ENCODE peak calls at places on chromosomes 6 and 20, in nine cellular contexts. One of them, this sample, is unnamed.
A peak's percentile ranks its signal among the peaks of the same experiment; 100 is the strongest.

GRCh38 chr6:148996815-148997214 is 250.0 kb downstream of the UST start:
- DNase-seq in body of pancreas: no peak
- DNase-seq in endodermal cell: no peak
- DNase-seq in psoas muscle: no peak
- DNase-seq in uterus: no peak
- DNase-seq in GM23248: no peak
- DNase-seq in transverse colon: no peak
- DNase-seq in choroid plexus epithelial cell: peak; percentile 46
- DNase-seq in PC-3: no peak
- DNase-seq in this sample: no peak

GRCh38 chr20:7301807-7302206 is 534.3 kb downstream of the BMP2 start:
- DNase-seq in body of pancreas: no peak
- DNase-seq in endodermal cell: no peak
- DNase-seq in psoas muscle: no peak
- DNase-seq in uterus: no peak
- DNase-seq in GM23248: peak; percentile 5
- DNase-seq in transverse colon: no peak
- DNase-seq in choroid plexus epithelial cell: peak; percentile 2
- DNase-seq in PC-3: no peak
- DNase-seq in this sample: peak; percentile 37

GRCh38 chr20:35515341-35515740 is 14.1 kb downstream of the C20orf173 start:
- DNase-seq in body of pancreas: no peak
- DNase-seq in endodermal cell: no peak
- DNase-seq in psoas muscle: no peak
- DNase-seq in uterus: no peak
- DNase-seq in GM23248: no peak
- DNase-seq in transverse colon: no peak
- DNase-seq in choroid plexus epithelial cell: no peak
- DNase-seq in PC-3: no peak
- DNase-seq in this sample: no peak

GRCh38 chr6:147961473-147962141 is 381.0 kb upstream of the SASH1 start:
- DNase-seq in body of pancreas: no peak
- DNase-seq in endodermal cell: no peak
- DNase-seq in psoas muscle: no peak
- DNase-seq in uterus: no peak
- DNase-seq in GM23248: no peak
- DNase-seq in transverse colon: no peak
- DNase-seq in choroid plexus epithelial cell: no peak
- DNase-seq in PC-3: no peak
- DNase-seq in this sample: no peak

GRCh38 chr6:129317931-129318820 is 391.8 kb downstream of the ARHGAP18 start:
- DNase-seq in body of pancreas: no peak
- DNase-seq in endodermal cell: peak; percentile 63
- DNase-seq in psoas muscle: no peak
- DNase-seq in uterus: no peak
- DNase-seq in GM23248: peak; percentile 72
- DNase-seq in transverse colon: no peak
- DNase-seq in choroid plexus epithelial cell: peak; percentile 80
- DNase-seq in PC-3: peak; percentile 87
- DNase-seq in this sample: peak; percentile 48

GRCh38 chr20:35831029-35831428 is 59.2 kb downstream of the PHF20 start:
- DNase-seq in body of pancreas: no peak
- DNase-seq in endodermal cell: no peak
- DNase-seq in psoas muscle: no peak
- DNase-seq in uterus: no peak
- DNase-seq in GM23248: peak; percentile 69
- DNase-seq in transverse colon: no peak
- DNase-seq in choroid plexus epithelial cell: peak; percentile 45
- DNase-seq in PC-3: peak; percentile 54
- DNase-seq in this sample: peak; percentile 37

GRCh38 chr20:49346682-49347081 is 68.8 kb upstream of the ZNFX1 start:
- DNase-seq in body of pancreas: no peak
- DNase-seq in endodermal cell: no peak
- DNase-seq in psoas muscle: no peak
- DNase-seq in uterus: no peak
- DNase-seq in GM23248: peak; percentile 18
- DNase-seq in transverse colon: no peak
- DNase-seq in choroid plexus epithelial cell: no peak
- DNase-seq in PC-3: peak; percentile 24
- DNase-seq in this sample: no peak

GRCh38 chr6:123550052-123550617 is 86.6 kb downstream of the TRDN start:
- DNase-seq in body of pancreas: no peak
- DNase-seq in endodermal cell: no peak
- DNase-seq in psoas muscle: no peak
- DNase-seq in uterus: no peak
- DNase-seq in GM23248: no peak
- DNase-seq in transverse colon: no peak
- DNase-seq in choroid plexus epithelial cell: no peak
- DNase-seq in PC-3: no peak
- DNase-seq in this sample: no peak

GRCh38 chr20:53867741-53868351 is 202.5 kb downstream of the BCAS1 start:
- DNase-seq in body of pancreas: no peak
- DNase-seq in endodermal cell: no peak
- DNase-seq in psoas muscle: no peak
- DNase-seq in uterus: no peak
- DNase-seq in GM23248: no peak
- DNase-seq in transverse colon: no peak
- DNase-seq in choroid plexus epithelial cell: no peak
- DNase-seq in PC-3: no peak
- DNase-seq in this sample: peak; percentile 98

GRCh38 chr20:53866787-53867740 is 203.3 kb downstream of the BCAS1 start:
- DNase-seq in body of pancreas: no peak
- DNase-seq in endodermal cell: no peak
- DNase-seq in psoas muscle: no peak
- DNase-seq in uterus: no peak
- DNase-seq in GM23248: peak; percentile 32
- DNase-seq in transverse colon: no peak
- DNase-seq in choroid plexus epithelial cell: no peak
- DNase-seq in PC-3: peak; percentile 55
- DNase-seq in this sample: peak; percentile 35

GRCh38 chr20:53870426-53871199 is 199.8 kb downstream of the BCAS1 start:
- DNase-seq in body of pancreas: no peak
- DNase-seq in endodermal cell: peak; percentile 54
- DNase-seq in psoas muscle: no peak
- DNase-seq in uterus: no peak
- DNase-seq in GM23248: peak; percentile 29
- DNase-seq in transverse colon: no peak
- DNase-seq in choroid plexus epithelial cell: no peak
- DNase-seq in PC-3: peak; percentile 54
- DNase-seq in this sample: no peak

GRCh38 chr20:53869466-53870258 is 200.7 kb downstream of the BCAS1 start:
- DNase-seq in body of pancreas: peak; percentile 92
- DNase-seq in endodermal cell: peak; percentile 91
- DNase-seq in psoas muscle: peak; percentile 31
- DNase-seq in uterus: peak; percentile 39
- DNase-seq in GM23248: peak; percentile 83
- DNase-seq in transverse colon: peak; percentile 84
- DNase-seq in choroid plexus epithelial cell: peak; percentile 91
- DNase-seq in PC-3: peak; percentile 98
- DNase-seq in this sample: peak; percentile 83

DNA sequence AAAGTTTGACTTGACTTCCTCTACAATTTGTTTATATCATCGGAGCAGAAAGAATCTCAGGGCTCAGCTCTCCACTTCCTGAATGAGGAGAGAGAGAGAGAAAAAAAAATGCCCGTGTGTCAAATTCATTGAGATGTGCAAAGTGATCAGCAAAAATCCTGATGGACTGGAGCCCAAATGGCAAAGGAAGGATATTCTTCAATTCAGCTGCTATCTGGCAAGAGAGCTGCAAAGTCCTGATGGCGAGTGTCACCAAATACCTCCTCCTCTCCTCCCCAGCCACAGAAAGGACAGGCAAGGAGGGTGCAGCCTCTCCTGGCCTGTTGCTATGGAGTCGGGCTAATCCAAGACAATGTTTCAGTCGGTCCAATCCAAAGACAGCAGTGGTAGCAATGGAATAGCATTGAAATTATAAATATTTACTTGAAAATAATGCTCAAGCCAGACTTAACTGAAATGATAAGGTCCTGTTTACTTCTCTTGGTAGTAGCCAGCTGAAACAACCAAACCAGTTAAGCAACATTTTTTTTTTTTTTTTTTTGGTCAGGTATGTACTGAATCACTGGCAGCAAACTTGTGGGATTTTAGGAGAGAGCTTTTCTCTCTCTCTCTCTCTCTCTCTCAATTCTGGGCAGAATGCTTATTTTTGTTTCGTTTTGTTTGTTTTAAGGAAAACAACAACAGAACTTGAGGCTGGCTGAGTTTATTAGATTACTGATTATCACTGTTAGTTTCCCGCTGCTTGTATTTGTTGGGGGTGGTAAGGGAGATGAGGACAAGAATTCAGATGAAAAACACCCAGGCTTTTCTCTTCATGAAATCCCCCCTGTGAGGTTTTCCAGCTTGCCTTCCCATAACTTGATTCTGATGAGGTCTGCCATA is 204.2 kb downstream of the BCAS1 start:
- DNase-seq in body of pancreas: peak; percentile 80
- DNase-seq in endodermal cell: peak; percentile 82
- DNase-seq in psoas muscle: no peak
- DNase-seq in uterus: no peak
- DNase-seq in GM23248: peak; percentile 65
- DNase-seq in transverse colon: peak; percentile 53
- DNase-seq in choroid plexus epithelial cell: peak; percentile 72
- DNase-seq in PC-3: peak; percentile 99
- DNase-seq in this sample: peak; percentile 89
- H3K4me3 ChIP-seq in body of pancreas: no peak overlapping the region
- H3K4me3 ChIP-seq in endodermal cell: peak overlapping the region; percentile 73
- H3K4me3 ChIP-seq in psoas muscle: no peak overlapping the region
- H3K4me3 ChIP-seq in uterus: peak overlapping the region; percentile 8
- H3K4me3 ChIP-seq in GM23248: peak overlapping the region; percentile 51
- H3K4me3 ChIP-seq in transverse colon: no peak overlapping the region
- H3K4me3 ChIP-seq in choroid plexus epithelial cell: peak overlapping the region; percentile 16
- H3K4me3 ChIP-seq in PC-3: peak overlapping the region; percentile 39
- H3K4me3 ChIP-seq in this sample: no peak overlapping the region

DNA sequence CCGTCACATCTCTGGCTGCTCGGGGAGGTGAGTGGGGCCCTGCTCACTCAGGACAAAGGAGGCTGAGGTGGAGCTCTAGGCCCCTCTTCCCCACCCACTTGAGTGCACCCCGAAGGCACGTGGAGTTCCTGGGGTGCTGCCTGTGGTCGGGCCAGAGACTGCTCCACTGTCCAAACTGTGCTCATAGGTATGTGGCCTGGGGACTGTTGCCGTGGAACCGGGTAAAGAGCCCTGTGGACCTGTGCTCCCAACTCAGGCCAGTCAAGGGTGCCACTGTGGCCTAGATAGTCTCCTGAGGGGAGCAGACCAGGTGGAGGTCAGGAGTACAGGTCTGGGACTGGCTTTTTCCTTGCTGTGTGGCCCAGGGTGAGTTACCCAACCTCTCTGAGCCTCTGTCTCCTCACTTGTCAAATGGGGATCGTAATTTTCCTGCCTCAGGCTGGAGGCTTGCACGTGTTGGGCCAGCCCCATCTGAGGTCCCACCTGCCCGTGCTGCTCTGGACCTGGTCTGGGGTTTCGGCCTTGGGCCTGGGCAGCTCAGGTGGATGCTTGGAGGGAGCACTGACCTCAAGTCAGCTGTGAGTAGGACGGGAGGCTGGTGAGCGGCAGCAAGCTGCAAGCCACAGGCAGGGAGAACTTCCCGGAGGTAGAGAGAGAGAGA is 12.4 kb upstream of the NPBWR2 start:
- DNase-seq in body of pancreas: no peak
- DNase-seq in endodermal cell: peak; percentile 50
- DNase-seq in psoas muscle: no peak
- DNase-seq in uterus: no peak
- DNase-seq in GM23248: no peak
- DNase-seq in transverse colon: no peak
- DNase-seq in choroid plexus epithelial cell: no peak
- DNase-seq in PC-3: no peak
- DNase-seq in this sample: no peak
- H3K4me3 ChIP-seq in body of pancreas: no peak overlapping the region
- H3K4me3 ChIP-seq in endodermal cell: no peak overlapping the region
- H3K4me3 ChIP-seq in psoas muscle: peak overlapping the region; percentile 18
- H3K4me3 ChIP-seq in uterus: no peak overlapping the region
- H3K4me3 ChIP-seq in GM23248: peak overlapping the region; percentile 51
- H3K4me3 ChIP-seq in transverse colon: no peak overlapping the region
- H3K4me3 ChIP-seq in choroid plexus epithelial cell: no peak overlapping the region
- H3K4me3 ChIP-seq in PC-3: peak overlapping the region; percentile 58
- H3K4me3 ChIP-seq in this sample: no peak overlapping the region

DNA sequence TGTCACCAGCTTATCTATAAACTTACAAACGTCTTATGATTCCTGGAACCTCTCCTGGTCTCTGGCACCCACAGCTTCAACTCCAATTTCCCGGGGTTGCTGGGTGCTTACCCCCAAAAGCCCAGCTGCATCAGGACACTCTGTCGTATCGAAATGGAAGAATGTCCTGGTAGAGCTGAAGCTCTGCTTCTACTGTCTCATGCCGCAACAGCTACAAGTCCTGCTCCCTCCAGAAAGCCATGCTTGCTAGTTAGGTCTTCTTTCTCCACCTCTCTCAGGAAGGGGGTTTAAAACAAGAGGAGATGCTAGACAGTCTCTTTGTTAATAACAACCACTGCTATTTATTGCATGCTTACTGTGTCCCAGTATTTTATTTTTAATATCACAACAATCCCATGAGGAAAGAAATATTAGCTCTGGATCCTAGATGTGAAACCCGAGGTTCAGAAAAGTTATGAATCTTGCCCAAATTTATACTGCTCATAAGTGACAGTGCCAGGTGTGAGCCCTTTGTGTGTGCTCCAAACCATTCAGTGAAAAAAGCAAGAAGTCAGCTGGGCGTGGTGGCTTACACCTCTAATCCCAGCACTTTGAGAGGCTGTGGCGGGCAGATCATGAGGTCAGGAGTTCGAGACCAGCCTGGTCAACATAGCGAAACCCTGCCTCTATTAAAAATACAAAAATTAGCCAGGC is 82.3 kb upstream of the GCM1 start:
- DNase-seq in body of pancreas: no peak
- DNase-seq in endodermal cell: no peak
- DNase-seq in psoas muscle: no peak
- DNase-seq in uterus: no peak
- DNase-seq in GM23248: no peak
- DNase-seq in transverse colon: no peak
- DNase-seq in choroid plexus epithelial cell: no peak
- DNase-seq in PC-3: no peak
- DNase-seq in this sample: no peak
- H3K4me3 ChIP-seq in body of pancreas: no peak overlapping the region
- H3K4me3 ChIP-seq in endodermal cell: no peak overlapping the region
- H3K4me3 ChIP-seq in psoas muscle: no peak overlapping the region
- H3K4me3 ChIP-seq in uterus: no peak overlapping the region
- H3K4me3 ChIP-seq in GM23248: no peak overlapping the region
- H3K4me3 ChIP-seq in transverse colon: no peak overlapping the region
- H3K4me3 ChIP-seq in choroid plexus epithelial cell: no peak overlapping the region
- H3K4me3 ChIP-seq in PC-3: no peak overlapping the region
- H3K4me3 ChIP-seq in this sample: no peak overlapping the region

DNA sequence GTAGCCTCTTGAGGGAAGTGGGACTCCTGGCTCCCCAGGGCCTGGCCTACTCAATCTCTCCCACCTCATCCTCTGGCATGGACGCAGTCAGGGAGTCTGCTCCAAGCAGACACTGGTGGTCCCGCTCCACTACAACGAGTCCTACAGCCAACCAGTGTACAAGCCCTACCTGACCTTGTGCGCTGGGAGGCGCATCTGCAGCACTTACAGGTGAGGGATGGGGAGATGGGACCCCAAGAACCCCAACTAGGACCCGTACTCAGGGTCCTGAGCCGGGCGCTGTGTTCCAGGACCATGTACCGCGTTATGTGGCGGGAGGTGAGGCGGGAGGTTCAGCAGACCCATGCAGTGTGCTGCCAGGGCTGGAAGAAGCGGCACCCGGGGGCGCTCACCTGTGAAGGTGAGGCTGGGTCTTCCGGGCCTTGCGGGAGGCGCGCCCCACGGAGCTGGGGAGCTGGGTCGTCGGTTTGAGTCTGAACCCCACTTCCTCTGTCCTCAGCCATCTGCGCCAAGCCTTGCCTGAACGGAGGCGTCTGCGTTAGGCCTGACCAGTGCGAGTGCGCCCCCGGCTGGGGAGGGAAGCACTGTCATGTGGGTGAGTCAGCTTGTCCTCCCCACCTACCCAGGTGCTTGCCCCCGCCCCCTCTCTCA is 2.1 kb downstream of the EGFL8 start:
- DNase-seq in body of pancreas: no peak
- DNase-seq in endodermal cell: peak; percentile 91
- DNase-seq in psoas muscle: no peak
- DNase-seq in uterus: no peak
- DNase-seq in GM23248: no peak
- DNase-seq in transverse colon: no peak
- DNase-seq in choroid plexus epithelial cell: no peak
- DNase-seq in PC-3: no peak
- DNase-seq in this sample: no peak
- H3K4me3 ChIP-seq in body of pancreas: no peak overlapping the region
- H3K4me3 ChIP-seq in endodermal cell: no peak overlapping the region
- H3K4me3 ChIP-seq in psoas muscle: no peak overlapping the region
- H3K4me3 ChIP-seq in uterus: no peak overlapping the region
- H3K4me3 ChIP-seq in GM23248: no peak overlapping the region
- H3K4me3 ChIP-seq in transverse colon: no peak overlapping the region
- H3K4me3 ChIP-seq in choroid plexus epithelial cell: no peak overlapping the region
- H3K4me3 ChIP-seq in PC-3: no peak overlapping the region
- H3K4me3 ChIP-seq in this sample: no peak overlapping the region